ENCODE peak calls at places on chromosomes 11 and 22, in eight cellular contexts. One of them, this sample, is unnamed.

GRCh38 chr22:20994902-20995241 is 7.0 kb downstream of the THAP7 start:
- DNase-seq in SK-N-SH: no peak
- DNase-seq in psoas muscle: no peak
- DNase-seq in astrocyte: no peak
- DNase-seq in breast epithelium: no peak
- DNase-seq in fibroblast of lung: no peak
- DNase-seq in retinal pigment epithelial cell: no peak
- DNase-seq in AG09309: no peak
- DNase-seq in this sample: no peak

GRCh38 chr11:14075118-14075601 is 112.6 kb downstream of the SPON1 start:
- DNase-seq in retinal pigment epithelial cell: no peak
- DNase-seq in psoas muscle: no peak
- DNase-seq in fibroblast of lung: no peak
- DNase-seq in astrocyte: peak; percentile 42
- DNase-seq in breast epithelium: no peak
- DNase-seq in SK-N-SH: no peak
- DNase-seq in AG09309: peak; percentile 10
- DNase-seq in this sample: peak; percentile 59

GRCh38 chr11:28343304-28344233 is 235.4 kb downstream of the METTL15 start:
- DNase-seq in psoas muscle: no peak
- DNase-seq in SK-N-SH: no peak
- DNase-seq in breast epithelium: no peak
- DNase-seq in retinal pigment epithelial cell: peak; percentile 46
- DNase-seq in astrocyte: peak; percentile 88
- DNase-seq in AG09309: peak; percentile 48
- DNase-seq in fibroblast of lung: peak; percentile 91
- DNase-seq in this sample: peak; percentile 86

GRCh38 chr11:34650528-34650927 is 29.6 kb downstream of the EHF start:
- DNase-seq in breast epithelium: no peak
- DNase-seq in psoas muscle: no peak
- DNase-seq in astrocyte: peak; percentile 88
- DNase-seq in AG09309: no peak
- DNase-seq in SK-N-SH: no peak
- DNase-seq in retinal pigment epithelial cell: no peak
- DNase-seq in fibroblast of lung: peak; percentile 43
- DNase-seq in this sample: peak; percentile 45

GRCh38 chr11:43868852-43869567 is 11.6 kb upstream of the ALKBH3 start:
- DNase-seq in SK-N-SH: no peak
- DNase-seq in astrocyte: peak; percentile 70
- DNase-seq in AG09309: peak; percentile 70
- DNase-seq in fibroblast of lung: peak; percentile 67
- DNase-seq in breast epithelium: no peak
- DNase-seq in retinal pigment epithelial cell: no peak
- DNase-seq in psoas muscle: no peak
- DNase-seq in this sample: peak; percentile 84

GRCh38 chr11:84901986-84902385 is 725.2 kb downstream of the DLG2 start:
- DNase-seq in astrocyte: peak; percentile 86
- DNase-seq in AG09309: peak; percentile 38
- DNase-seq in psoas muscle: no peak
- DNase-seq in breast epithelium: no peak
- DNase-seq in SK-N-SH: no peak
- DNase-seq in fibroblast of lung: peak; percentile 6
- DNase-seq in retinal pigment epithelial cell: no peak
- DNase-seq in this sample: peak; percentile 91

GRCh38 chr11:19374189-19374588 is 133.4 kb upstream of the E2F8 start:
- DNase-seq in AG09309: peak; percentile 94
- DNase-seq in psoas muscle: no peak
- DNase-seq in retinal pigment epithelial cell: no peak
- DNase-seq in astrocyte: peak; percentile 82
- DNase-seq in breast epithelium: no peak
- DNase-seq in fibroblast of lung: peak; percentile 83
- DNase-seq in SK-N-SH: no peak
- DNase-seq in this sample: peak; percentile 100

GRCh38 chr22:29587938-29588699 is 7.2 kb upstream of the NIPSNAP1 start:
- DNase-seq in AG09309: peak; percentile 75
- DNase-seq in breast epithelium: no peak
- DNase-seq in psoas muscle: no peak
- DNase-seq in retinal pigment epithelial cell: no peak
- DNase-seq in SK-N-SH: no peak
- DNase-seq in astrocyte: peak; percentile 89
- DNase-seq in fibroblast of lung: peak; percentile 73
- DNase-seq in this sample: peak; percentile 91

GRCh38 chr11:72005347-72006260 is 6.9 kb downstream of the IL18BP start:
- DNase-seq in breast epithelium: peak; percentile 50
- DNase-seq in AG09309: no peak
- DNase-seq in retinal pigment epithelial cell: no peak
- DNase-seq in psoas muscle: no peak
- DNase-seq in astrocyte: no peak
- DNase-seq in SK-N-SH: no peak
- DNase-seq in fibroblast of lung: no peak
- DNase-seq in this sample: no peak

DNA sequence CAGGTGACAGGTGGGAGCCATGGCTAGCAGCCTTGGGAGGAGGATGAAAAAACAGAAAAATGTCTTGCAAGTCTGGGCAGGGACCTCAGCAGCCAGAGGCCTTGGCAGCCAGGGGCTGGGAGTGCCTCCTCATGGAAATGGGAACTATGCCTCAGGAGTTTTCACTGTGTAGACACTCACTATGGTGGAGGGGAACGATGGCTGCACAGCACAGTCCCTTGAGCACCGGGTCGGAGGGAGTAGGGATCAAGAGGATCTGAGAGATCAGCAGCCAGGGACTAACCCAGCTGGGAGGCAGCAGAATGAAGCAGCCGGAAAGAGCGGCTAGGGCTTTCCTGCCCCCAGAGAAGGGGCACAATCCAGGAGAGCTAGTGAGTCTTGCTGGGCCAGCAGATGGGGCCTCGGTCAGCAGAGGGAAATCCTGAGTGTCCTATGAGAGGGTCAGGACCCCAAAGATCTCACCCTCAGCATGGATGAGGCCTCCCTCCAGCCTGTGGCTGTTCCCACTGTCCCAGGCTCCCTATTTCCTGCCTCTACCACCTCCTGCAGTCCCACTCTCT is 6.2 kb upstream of the FTH1 start:
- DNase-seq in psoas muscle: no peak
- DNase-seq in retinal pigment epithelial cell: no peak
- DNase-seq in astrocyte: no peak
- DNase-seq in SK-N-SH: no peak
- DNase-seq in AG09309: no peak
- DNase-seq in fibroblast of lung: no peak
- DNase-seq in breast epithelium: peak; percentile 53
- DNase-seq in this sample: no peak
- TF ChIP-seq CTCF in psoas muscle: no peak
- TF ChIP-seq CTCF in retinal pigment epithelial cell: no peak
- TF ChIP-seq CTCF in astrocyte: no peak
- TF ChIP-seq CTCF in SK-N-SH: no peak
- TF ChIP-seq CTCF in AG09309: no peak
- TF ChIP-seq CTCF in fibroblast of lung: no peak
- TF ChIP-seq CTCF in breast epithelium: no peak
- TF ChIP-seq CTCF in this sample: no peak

GRCh38 chr11:60852060-60852638 is 3.6 kb downstream of the PTGDR2 start:
- DNase-seq in fibroblast of lung: no peak
- DNase-seq in SK-N-SH: no peak
- DNase-seq in AG09309: no peak
- DNase-seq in astrocyte: no peak
- DNase-seq in retinal pigment epithelial cell: no peak
- DNase-seq in psoas muscle: peak; percentile 34
- DNase-seq in breast epithelium: no peak
- DNase-seq in this sample: no peak
- H3K4me3 ChIP-seq in fibroblast of lung: no peak overlapping the region
- H3K4me3 ChIP-seq in SK-N-SH: no peak overlapping the region
- H3K4me3 ChIP-seq in AG09309: no peak overlapping the region
- H3K4me3 ChIP-seq in astrocyte: no peak overlapping the region
- H3K4me3 ChIP-seq in retinal pigment epithelial cell: no peak overlapping the region
- H3K4me3 ChIP-seq in psoas muscle: no peak overlapping the region
- H3K4me3 ChIP-seq in breast epithelium: no peak overlapping the region
- H3K4me3 ChIP-seq in this sample: no peak overlapping the region

GRCh38 chr11:124109377-124109776 is 5.9 kb upstream of the VWA5A start:
- DNase-seq in AG09309: no peak
- DNase-seq in SK-N-SH: no peak
- DNase-seq in retinal pigment epithelial cell: no peak
- DNase-seq in breast epithelium: no peak
- DNase-seq in astrocyte: no peak
- DNase-seq in psoas muscle: no peak
- DNase-seq in fibroblast of lung: no peak
- DNase-seq in this sample: no peak

GRCh38 chr11:124113890-124114289 is 1.4 kb upstream of the VWA5A start:
- DNase-seq in SK-N-SH: no peak
- DNase-seq in breast epithelium: no peak
- DNase-seq in astrocyte: no peak
- DNase-seq in AG09309: no peak
- DNase-seq in fibroblast of lung: peak; percentile 14
- DNase-seq in retinal pigment epithelial cell: peak; percentile 72
- DNase-seq in psoas muscle: no peak
- DNase-seq in this sample: peak; percentile 45

GRCh38 chr11:124108158-124108557 is 7.1 kb upstream of the VWA5A start:
- DNase-seq in astrocyte: no peak
- DNase-seq in retinal pigment epithelial cell: peak; percentile 23
- DNase-seq in psoas muscle: no peak
- DNase-seq in AG09309: no peak
- DNase-seq in SK-N-SH: no peak
- DNase-seq in fibroblast of lung: peak; percentile 55
- DNase-seq in breast epithelium: no peak
- DNase-seq in this sample: peak; percentile 41
- TF ChIP-seq CTCF in astrocyte: peak; percentile 24
- TF ChIP-seq CTCF in retinal pigment epithelial cell: peak; percentile 54
- TF ChIP-seq CTCF in psoas muscle: no peak
- TF ChIP-seq CTCF in AG09309: peak; percentile 19
- TF ChIP-seq CTCF in SK-N-SH: peak; percentile 38
- TF ChIP-seq CTCF in fibroblast of lung: peak; percentile 45
- TF ChIP-seq CTCF in breast epithelium: no peak
- TF ChIP-seq CTCF in this sample: peak; percentile 29

GRCh38 chr11:5691963-5692358 is 2.4 kb downstream of the TRIM22 start:
- DNase-seq in retinal pigment epithelial cell: no peak
- DNase-seq in SK-N-SH: no peak
- DNase-seq in astrocyte: no peak
- DNase-seq in fibroblast of lung: no peak
- DNase-seq in psoas muscle: no peak
- DNase-seq in breast epithelium: no peak
- DNase-seq in AG09309: no peak
- DNase-seq in this sample: no peak
- H3K4me3 ChIP-seq in retinal pigment epithelial cell: no peak overlapping the region
- H3K4me3 ChIP-seq in SK-N-SH: peak overlapping the region; percentile 52
- H3K4me3 ChIP-seq in astrocyte: no peak overlapping the region
- H3K4me3 ChIP-seq in fibroblast of lung: no peak overlapping the region
- H3K4me3 ChIP-seq in psoas muscle: peak overlapping the region; percentile 62
- H3K4me3 ChIP-seq in breast epithelium: peak overlapping the region; percentile 64
- H3K4me3 ChIP-seq in AG09309: no peak overlapping the region
- H3K4me3 ChIP-seq in this sample: no peak overlapping the region

DNA sequence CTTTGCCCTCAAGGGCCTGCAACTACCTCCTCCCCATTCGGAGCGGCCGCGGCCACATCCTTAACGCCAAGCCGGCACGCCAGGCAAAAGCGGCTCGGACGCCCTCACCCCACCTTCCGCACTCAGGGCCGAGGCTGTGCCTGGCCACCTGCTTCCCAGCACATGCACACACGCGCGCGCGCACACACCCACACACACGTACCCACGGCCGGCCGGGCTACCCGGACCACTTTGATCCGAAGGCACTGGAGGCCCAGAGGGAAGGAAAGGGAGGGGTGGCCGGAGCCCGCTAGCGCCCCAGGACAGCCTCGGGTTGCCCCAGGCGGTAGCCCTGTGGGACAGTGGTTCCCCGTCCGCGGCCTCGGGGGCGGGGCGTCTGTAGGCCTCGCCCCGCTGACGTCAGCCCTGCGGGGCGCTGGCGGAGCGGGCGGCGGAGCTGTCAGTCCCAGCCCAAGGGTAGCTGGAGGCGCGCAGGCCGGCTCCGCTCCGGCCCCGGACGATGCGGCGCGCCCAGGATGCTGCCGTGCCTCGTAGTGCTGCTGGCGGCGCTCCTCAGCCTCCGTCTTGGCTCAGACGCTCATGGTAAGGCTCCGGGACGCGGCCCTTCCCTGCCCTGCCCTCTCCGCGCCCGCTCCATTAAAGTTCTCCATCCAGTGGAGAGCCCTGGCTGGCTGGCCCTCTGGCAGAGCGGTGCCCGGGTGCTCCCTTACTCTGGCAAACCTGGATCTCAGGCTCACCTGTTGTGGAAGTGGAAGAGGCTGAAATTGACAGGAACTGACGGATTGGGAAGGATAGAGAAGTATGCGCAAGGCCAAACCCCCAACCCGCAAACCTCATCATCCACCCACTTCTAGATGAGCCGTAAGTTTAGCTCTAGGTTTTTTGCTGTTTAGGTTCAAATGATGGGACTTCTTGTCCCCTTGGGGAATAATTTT is at the start of gene IL10RA:
- DNase-seq in astrocyte: peak; percentile 22
- DNase-seq in SK-N-SH: peak; percentile 95
- DNase-seq in fibroblast of lung: peak; percentile 51
- DNase-seq in psoas muscle: peak; percentile 85
- DNase-seq in retinal pigment epithelial cell: peak; percentile 23
- DNase-seq in breast epithelium: no peak
- DNase-seq in AG09309: no peak
- DNase-seq in this sample: peak; percentile 43
- TF ChIP-seq CTCF in astrocyte: no peak
- TF ChIP-seq CTCF in SK-N-SH: no peak
- TF ChIP-seq CTCF in fibroblast of lung: no peak
- TF ChIP-seq CTCF in psoas muscle: no peak
- TF ChIP-seq CTCF in retinal pigment epithelial cell: no peak
- TF ChIP-seq CTCF in breast epithelium: no peak
- TF ChIP-seq CTCF in AG09309: no peak
- TF ChIP-seq CTCF in this sample: no peak

DNA sequence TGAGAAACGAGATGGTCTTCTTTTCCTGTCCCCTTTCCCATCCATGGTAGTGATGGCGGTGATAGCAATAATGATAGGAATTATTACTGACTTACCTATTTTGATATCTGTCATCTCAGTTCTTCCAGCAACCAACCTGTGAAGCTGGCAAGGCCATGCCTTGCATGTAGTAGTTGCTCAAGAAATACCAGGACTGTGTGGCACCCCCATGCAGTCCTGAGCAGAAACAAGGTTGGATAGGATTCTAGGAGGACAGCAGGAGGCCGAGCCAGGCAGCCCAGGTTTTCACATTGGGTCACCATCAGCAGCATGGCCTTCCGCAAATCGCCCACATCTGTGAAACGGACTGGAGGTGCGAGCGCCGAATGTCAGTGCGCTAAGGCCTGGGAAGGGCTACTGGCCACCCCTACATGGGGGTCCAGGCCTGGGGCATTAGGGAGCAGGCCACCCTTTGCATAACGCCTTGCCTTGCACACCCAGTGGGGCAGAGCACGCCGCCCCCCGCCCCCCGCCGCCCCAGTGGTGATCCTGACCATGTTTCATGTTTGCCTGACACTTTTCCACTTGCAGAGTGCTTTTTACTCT is 2.5 kb downstream of the GRK2 start:
- DNase-seq in SK-N-SH: no peak
- DNase-seq in breast epithelium: no peak
- DNase-seq in retinal pigment epithelial cell: no peak
- DNase-seq in AG09309: no peak
- DNase-seq in fibroblast of lung: no peak
- DNase-seq in psoas muscle: peak; percentile 41
- DNase-seq in astrocyte: no peak
- DNase-seq in this sample: no peak
- H3K4me3 ChIP-seq in SK-N-SH: no peak overlapping the region
- H3K4me3 ChIP-seq in breast epithelium: peak overlapping the region; percentile 99
- H3K4me3 ChIP-seq in retinal pigment epithelial cell: no peak overlapping the region
- H3K4me3 ChIP-seq in AG09309: no peak overlapping the region
- H3K4me3 ChIP-seq in fibroblast of lung: no peak overlapping the region
- H3K4me3 ChIP-seq in psoas muscle: peak overlapping the region; percentile 91
- H3K4me3 ChIP-seq in astrocyte: no peak overlapping the region
- H3K4me3 ChIP-seq in this sample: no peak overlapping the region

GRCh38 chr22:17164392-17165024 is 5.4 kb upstream of the HDHD5 start:
- DNase-seq in AG09309: no peak
- DNase-seq in psoas muscle: no peak
- DNase-seq in fibroblast of lung: no peak
- DNase-seq in breast epithelium: no peak
- DNase-seq in retinal pigment epithelial cell: no peak
- DNase-seq in SK-N-SH: peak; percentile 37
- DNase-seq in astrocyte: no peak
- DNase-seq in this sample: peak; percentile 14
- TF ChIP-seq CTCF in AG09309: peak; percentile 8
- TF ChIP-seq CTCF in psoas muscle: no peak
- TF ChIP-seq CTCF in fibroblast of lung: peak; percentile 21
- TF ChIP-seq CTCF in breast epithelium: no peak
- TF ChIP-seq CTCF in retinal pigment epithelial cell: peak; percentile 37
- TF ChIP-seq CTCF in SK-N-SH: peak; percentile 33
- TF ChIP-seq CTCF in astrocyte: peak; percentile 8
- TF ChIP-seq CTCF in this sample: peak; percentile 38